ENCODE peak calls at places on chromosome 16, in six cellular contexts. V, W, C, X, Z and N are unnamed samples.

GRCh38 chr16:27432600-27432957 is 30.6 kb downstream of the IL21R start:
- DNase-seq in V (no peak), Z (no peak), W (peak; percentile 71), C (no peak), X (no peak), N (peak; percentile 88)

GRCh38 chr16:4336701-4337539 is 14.2 kb downstream of the PAM16 start:
- DNase-seq in W (no peak), C (no peak), V (no peak), Z (peak; percentile 75), X (no peak), N (no peak)

GRCh38 chr16:71846443-71846842 is 667 bp downstream of the ATXN1L start:
- DNase-seq in V (no peak), X (peak; percentile 44), Z (no peak), W (peak; percentile 19), C (peak; percentile 15), N (no peak)

GRCh38 chr16:10601444-10602401 is 21.3 kb upstream of the EMP2 start:
- DNase-seq in Z (no peak), W (no peak), C (no peak), V (no peak), X (no peak), N (peak; percentile 93)

GRCh38 chr16:27110524-27110896 is 43.8 kb downstream of the C16orf82 start:
- DNase-seq in C (no peak), W (no peak), X (no peak), Z (no peak), V (no peak), N (no peak)

GRCh38 chr16:30715777-30716445 is 16.9 kb downstream of the SRCAP start:
- DNase-seq in Z (peak; percentile 37), W (no peak), C (no peak), V (no peak), X (peak; percentile 7), N (peak; percentile 85)

GRCh38 chr16:50261707-50262235 is 4.6 kb upstream of the ADCY7 start:
- DNase-seq in C (no peak), Z (peak; percentile 59), V (no peak), W (no peak), X (no peak), N (no peak)

GRCh38 chr16:12612598-12613101 is 191.0 kb downstream of the CPPED1 start:
- DNase-seq in V (no peak), C (no peak), Z (no peak), X (no peak), W (no peak), N (peak; percentile 75)

GRCh38 chr16:66337434-66338188 is 28.9 kb upstream of the CDH5 start:
- DNase-seq in V (no peak), Z (no peak), X (no peak), W (no peak), C (no peak), N (no peak)

GRCh38 chr16:3735541-3735940 is 18.2 kb upstream of the TRAP1 start:
- DNase-seq in V (no peak), X (peak; percentile 24), W (no peak), Z (peak; percentile 43), C (no peak), N (no peak)